ENCODE peak calls at places on chromosomes 13 and 19, in seven cellular contexts. Q is CD4-positive, alpha-beta T cell; H is cardiac fibroblast; C is GM04503; F is AG09309; I is IMR-90; V is HFF-Myc. O is an unnamed sample.

GRCh38 chr13:94617389-94618000 is 15.8 kb downstream of the GPR180 start:
- DNase-seq in Q (peak), H (peak), C (no peak), F (no peak), I (no peak), V (no peak), O (no peak)

GRCh38 chr13:107376393-107377085 is 808.6 kb upstream of the ARGLU1 start:
- DNase-seq in Q (no peak), H (peak), C (no peak), F (no peak), I (peak), V (no peak), O (no peak)

GRCh38 chr19:40908981-40909380 is 26.9 kb upstream of the CYP2A7 start:
- DNase-seq in Q (no peak), H (no peak), C (no peak), F (no peak), I (no peak), V (no peak), O (no peak)

GRCh38 chr13:50375792-50376191 is 360.5 kb downstream of the KCNRG start:
- DNase-seq in Q (no peak), H (peak), C (peak), F (peak), I (peak), V (no peak), O (no peak)

GRCh38 chr19:49497047-49497789 is 984 bp downstream of the RPS11 start:
- DNase-seq in Q (peak), H (peak), C (no peak), F (no peak), I (peak), V (no peak), O (no peak)

GRCh38 chr19:52331757-52332156 is 4.3 kb upstream of the ZNF610 start:
- DNase-seq in Q (no peak), H (peak), C (no peak), F (no peak), I (no peak), V (no peak), O (no peak)

GRCh38 chr19:2790194-2790556 is 4.9 kb downstream of the THOP1 start:
- DNase-seq in Q (no peak), H (no peak), C (no peak), F (no peak), I (no peak), V (no peak), O (no peak)

GRCh38 chr13:78630509-78630908 is 27.2 kb upstream of the POU4F1 start:
- DNase-seq in Q (no peak), H (no peak), C (no peak), F (no peak), I (no peak), V (no peak), O (no peak)

GRCh38 chr19:30167976-30168635 is 204.1 kb upstream of the ZNF536 start:
- DNase-seq in Q (no peak), H (no peak), C (no peak), F (no peak), I (no peak), V (no peak), O (no peak)

GRCh38 chr19:40513345-40513678 is 46.5 kb downstream of the SPTBN4 start:
- DNase-seq in Q (no peak), H (no peak), C (no peak), F (no peak), I (no peak), V (no peak), O (no peak)

GRCh38 chr19:49978324-49978723 is 17.4 kb upstream of the SIGLEC11 start:
- DNase-seq in Q (no peak), H (no peak), C (no peak), F (no peak), I (no peak), V (no peak), O (no peak)

GRCh38 chr13:79451500-79451962 is 29.4 kb upstream of the NDFIP2 start:
- DNase-seq in Q (peak), H (peak), C (peak), F (peak), I (peak), V (peak), O (peak)

GRCh38 chr13:100039740-100040139 is 49.2 kb upstream of the PCCA start:
- DNase-seq in Q (no peak), H (no peak), C (no peak), F (no peak), I (peak), V (no peak), O (no peak)

GRCh38 chr13:42272115-42272756 is at the start of gene AKAP11:
- DNase-seq in Q (peak), H (peak), C (no peak), F (no peak), I (peak), V (no peak), O (peak)

GRCh38 chr13:40148103-40148502 is 492.6 kb downstream of the COG6 start:
- DNase-seq in Q (no peak), H (no peak), C (no peak), F (no peak), I (no peak), V (no peak), O (no peak)

GRCh38 chr13:76879211-76879875 is 6.9 kb downstream of the KCTD12 start:
- DNase-seq in Q (peak), H (peak), C (no peak), F (peak), I (peak), V (peak), O (peak)

GRCh38 chr19:31717316-31717715 is 368.1 kb upstream of the TSHZ3 start:
- DNase-seq in Q (no peak), H (no peak), C (no peak), F (no peak), I (no peak), V (no peak), O (no peak)

GRCh38 chr19:45716314-45717130 is 14.2 kb downstream of the FBXO46 start:
- DNase-seq in Q (peak), H (peak), C (no peak), F (no peak), I (no peak), V (no peak), O (no peak)

GRCh38 chr19:45940515-45940805 is 25.9 kb upstream of the NANOS2 start:
- DNase-seq in Q (no peak), H (no peak), C (no peak), F (no peak), I (no peak), V (no peak), O (no peak)

GRCh38 chr19:55210120-55210493 is 806 bp upstream of the PTPRH start:
- DNase-seq in Q (no peak), H (peak), C (peak), F (peak), I (peak), V (peak), O (peak)

GRCh38 chr13:23384111-23384510 is 49.4 kb downstream of the SACS start:
- DNase-seq in Q (no peak), H (no peak), C (no peak), F (peak), I (peak), V (no peak), O (peak)

GRCh38 chr13:54194233-54195024 is 1165.8 kb downstream of the OLFM4 start:
- DNase-seq in Q (no peak), H (no peak), C (no peak), F (no peak), I (no peak), V (no peak), O (no peak)

GRCh38 chr19:5814123-5814839 is 9.4 kb downstream of the NRTN start:
- DNase-seq in Q (no peak), H (no peak), C (no peak), F (no peak), I (no peak), V (no peak), O (no peak)

GRCh38 chr13:99572921-99573320 is 71.6 kb downstream of the TM9SF2 start:
- DNase-seq in Q (no peak), H (peak), C (no peak), F (no peak), I (no peak), V (no peak), O (no peak)

GRCh38 chr19:6216996-6217751 is 62.6 kb downstream of the MLLT1 start:
- DNase-seq in Q (no peak), H (peak), C (no peak), F (no peak), I (peak), V (no peak), O (no peak)

GRCh38 chr19:7595466-7596133 is at the start of gene CAMSAP3:
- DNase-seq in Q (peak), H (no peak), C (no peak), F (no peak), I (no peak), V (peak), O (no peak)

GRCh38 chr13:110993788-110994187 is 78.9 kb upstream of the ANKRD10 start:
- DNase-seq in Q (no peak), H (no peak), C (no peak), F (no peak), I (no peak), V (no peak), O (no peak)

GRCh38 chr13:24931450-24932217 is 164.3 kb upstream of the PABPC3 start:
- DNase-seq in Q (no peak), H (no peak), C (no peak), F (no peak), I (no peak), V (no peak), O (no peak)

GRCh38 chr13:44414771-44415170 is 41.1 kb downstream of the SERP2 start:
- DNase-seq in Q (no peak), H (no peak), C (no peak), F (no peak), I (no peak), V (no peak), O (no peak)

GRCh38 chr13:92196566-92197256 is 798.3 kb downstream of the GPC5 start:
- DNase-seq in Q (no peak), H (peak), C (no peak), F (no peak), I (peak), V (no peak), O (no peak)

GRCh38 chr13:99178636-99179035 is 22.0 kb upstream of the UBAC2 start:
- DNase-seq in Q (no peak), H (peak), C (no peak), F (no peak), I (no peak), V (no peak), O (no peak)

GRCh38 chr19:56111601-56112312 is 9.3 kb downstream of the ZNF787 start:
- DNase-seq in Q (no peak), H (no peak), C (no peak), F (no peak), I (no peak), V (no peak), O (no peak)

GRCh38 chr13:40399756-40400155 is 266.7 kb downstream of the FOXO1 start:
- DNase-seq in Q (no peak), H (no peak), C (no peak), F (no peak), I (no peak), V (no peak), O (no peak)

GRCh38 chr19:28823338-28823961 is 389.5 kb downstream of the UQCRFS1 start:
- DNase-seq in Q (no peak), H (no peak), C (no peak), F (no peak), I (no peak), V (no peak), O (no peak)

GRCh38 chr19:1265611-1266115 is 3.5 kb upstream of the CIRBP start:
- DNase-seq in Q (no peak), H (peak), C (peak), F (no peak), I (peak), V (peak), O (peak)

GRCh38 chr13:26133851-26134250 is 82.0 kb upstream of the SHISA2 start:
- DNase-seq in Q (no peak), H (peak), C (no peak), F (no peak), I (no peak), V (no peak), O (no peak)

GRCh38 chr19:7863971-7864718 is 10.0 kb downstream of the PRR36 start:
- DNase-seq in Q (no peak), H (no peak), C (no peak), F (no peak), I (no peak), V (no peak), O (no peak)

GRCh38 chr13:42769650-42770049 is 11.7 kb upstream of the FAM216B start:
- DNase-seq in Q (no peak), H (no peak), C (no peak), F (no peak), I (no peak), V (no peak), O (no peak)

GRCh38 chr13:113845055-113845454 is 18.8 kb downstream of the GAS6 start:
- DNase-seq in Q (no peak), H (no peak), C (no peak), F (no peak), I (no peak), V (no peak), O (no peak)

GRCh38 chr19:13089857-13090507 is 12.7 kb downstream of the LYL1 start:
- DNase-seq in Q (no peak), H (no peak), C (no peak), F (no peak), I (no peak), V (no peak), O (no peak)

O was measured in skeletal muscle cell.